ENCODE peak calls at places on chromosomes 7 and 10, in eight cellular contexts. R, A, K, Y, M, U, H and F are unnamed samples.

GRCh38 chr7:142248166-142249160 is 9.4 kb downstream of the PRSS58 start:
- DNase-seq in A (no peak), U (no peak), Y (no peak), K (no peak), H (no peak), M (no peak), R (no peak), F (no peak)

GRCh38 chr7:28804990-28805389 is 153.1 kb downstream of the TRIL start:
- DNase-seq in A (no peak), K (peak; percentile 97), U (peak; percentile 56), Y (no peak), H (peak; percentile 90), R (peak; percentile 65), M (peak; percentile 19), F (peak; percentile 67)

GRCh38 chr10:99533496-99534455 is 1.0 kb downstream of the NKX2-3 start:
- DNase-seq in U (no peak), H (no peak), A (no peak), R (no peak), Y (no peak), M (no peak), K (no peak), F (no peak)

GRCh38 chr7:142243823-142244222 is 14.0 kb downstream of the PRSS58 start:
- DNase-seq in A (no peak), K (no peak), U (no peak), Y (no peak), M (no peak), H (no peak), R (no peak), F (no peak)

GRCh38 chr7:51186531-51186930 is 130.1 kb downstream of the COBL start:
- DNase-seq in Y (no peak), M (no peak), R (peak; percentile 2), U (no peak), A (no peak), H (peak; percentile 2), K (no peak), F (peak; percentile 17)

GRCh38 chr7:99102809-99103690 is 40.9 kb downstream of the SMURF1 start:
- DNase-seq in K (peak; percentile 89), H (peak; percentile 92), R (peak; percentile 67), U (peak; percentile 39), M (peak; percentile 50), A (no peak), Y (no peak), F (peak; percentile 85)

GRCh38 chr7:11341285-11341944 is 367.7 kb downstream of the PHF14 start:
- DNase-seq in R (peak; percentile 73), K (peak; percentile 18), H (no peak), U (no peak), Y (no peak), M (peak; percentile 47), A (no peak), F (peak; percentile 32)

GRCh38 chr10:62582098-62582705 is 208.0 kb downstream of the ZNF365 start:
- DNase-seq in M (no peak), U (no peak), H (peak; percentile 78), Y (no peak), K (peak; percentile 87), A (no peak), R (peak; percentile 66), F (no peak)

GRCh38 chr10:78170026-78170475 is 136.4 kb downstream of the RPS24 start:
- DNase-seq in H (peak; percentile 69), R (no peak), Y (no peak), M (peak; percentile 12), A (no peak), K (peak; percentile 33), U (no peak), F (peak; percentile 91)

GRCh38 chr7:40733111-40733510 is 598.3 kb downstream of the SUGCT start:
- DNase-seq in R (no peak), Y (peak; percentile 76), M (peak; percentile 2), A (no peak), U (no peak), K (no peak), H (no peak), F (no peak)

GRCh38 chr10:99551158-99551557 is 18.4 kb downstream of the NKX2-3 start:
- DNase-seq in R (peak; percentile 80), A (no peak), K (peak; percentile 89), Y (no peak), H (peak; percentile 56), M (no peak), U (peak; percentile 15), F (peak; percentile 78)

GRCh38 chr7:23004247-23004520 is 9.7 kb downstream of the HYCC1 start:
- DNase-seq in M (no peak), U (no peak), A (no peak), Y (no peak), R (no peak), H (no peak), K (peak; percentile 26), F (no peak)

GRCh38 chr7:142883145-142883544 is 2.4 kb downstream of the TRPV6 start:
- DNase-seq in Y (no peak), M (no peak), H (no peak), K (no peak), R (no peak), U (no peak), A (no peak), F (no peak)

GRCh38 chr10:88793747-88794299 is 8.7 kb upstream of the LIPM start:
- DNase-seq in H (peak; percentile 59), R (peak; percentile 71), K (peak; percentile 75), Y (no peak), M (no peak), A (no peak), U (no peak), F (peak; percentile 14)

GRCh38 chr10:8050561-8051108 is 3.9 kb upstream of the GATA3 start:
- DNase-seq in M (peak; percentile 78), A (no peak), Y (no peak), R (peak; percentile 42), K (no peak), U (no peak), H (peak; percentile 18), F (peak; percentile 42)

GRCh38 chr10:84766923-84767322 is 438.5 kb downstream of the CCSER2 start:
- DNase-seq in U (no peak), R (no peak), M (no peak), K (no peak), Y (no peak), A (no peak), H (no peak), F (no peak)

GRCh38 chr7:49789736-49790135 is 16.3 kb downstream of the VWC2 start:
- DNase-seq in M (no peak), Y (no peak), A (no peak), K (no peak), U (no peak), R (no peak), H (no peak), F (no peak)

GRCh38 chr10:65213170-65213569 is 1692.0 kb downstream of the REEP3 start:
- DNase-seq in Y (no peak), U (no peak), R (no peak), A (no peak), H (no peak), M (no peak), K (no peak), F (no peak)

GRCh38 chr7:9192969-9193368 is 759.6 kb downstream of the NXPH1 start:
- DNase-seq in M (no peak), R (peak; percentile 1), H (no peak), U (no peak), Y (no peak), A (peak; percentile 37), K (no peak), F (no peak)

GRCh38 chr10:47238331-47239095 is 61.5 kb upstream of the GDF10 start:
- DNase-seq in A (no peak), Y (no peak), H (no peak), M (no peak), K (no peak), R (no peak), U (no peak), F (no peak)

GRCh38 chr7:64618785-64619456 is 47.0 kb upstream of the ZNF107 start:
- DNase-seq in M (peak; percentile 62), A (no peak), Y (no peak), K (peak; percentile 67), R (peak; percentile 69), H (peak; percentile 60), U (no peak), F (peak; percentile 57)

GRCh38 chr10:10967029-10967428 is 50.6 kb upstream of the CELF2 start:
- DNase-seq in K (no peak), M (no peak), Y (no peak), R (no peak), U (no peak), H (no peak), A (no peak), F (no peak)

GRCh38 chr10:9342865-9343450 is 1288.5 kb downstream of the GATA3 start:
- DNase-seq in M (peak; percentile 36), U (peak; percentile 10), A (no peak), K (peak; percentile 48), Y (no peak), R (peak; percentile 68), H (peak; percentile 42), F (peak; percentile 53)

GRCh38 chr7:91655656-91656055 is 224.8 kb downstream of the MTERF1 start:
- DNase-seq in K (no peak), A (no peak), U (no peak), H (no peak), M (no peak), Y (no peak), R (no peak), F (no peak)

GRCh38 chr10:1431229-1431628 is 306.1 kb downstream of the ADARB2 start:
- DNase-seq in M (no peak), U (no peak), R (no peak), Y (no peak), H (no peak), K (no peak), A (no peak), F (no peak)

GRCh38 chr10:75575940-75576339 is 144.5 kb downstream of the LRMDA start:
- DNase-seq in U (no peak), A (no peak), H (no peak), Y (no peak), M (no peak), K (no peak), R (no peak), F (no peak)

GRCh38 chr7:49260501-49260900 is 336.2 kb downstream of the CDC14C start:
- DNase-seq in H (no peak), R (no peak), K (no peak), Y (no peak), U (no peak), A (no peak), M (no peak), F (no peak)

GRCh38 chr7:105581066-105581811 is at the start of gene EFCAB10:
- DNase-seq in Y (peak; percentile 53), K (peak; percentile 51), M (peak; percentile 88), U (no peak), A (peak; percentile 61), R (peak; percentile 66), H (peak; percentile 38), F (peak; percentile 63)
- TF ChIP-seq CTCF in Y (no peak), K (no peak), M (peak; percentile 14), U (no peak), A (peak; percentile 27), R (peak; percentile 30), H (no peak), F (no peak)

GRCh38 chr7:134831862-134832261 is 52.4 kb downstream of the CALD1 start:
- DNase-seq in M (no peak), A (no peak), K (no peak), R (peak; percentile 76), H (no peak), Y (peak; percentile 19), U (no peak), F (no peak)
- H3K4me3 ChIP-seq in M (no peak overlapping the region), A (no peak overlapping the region), K (no peak overlapping the region), R (peak overlapping the region; percentile 22), H (no peak overlapping the region), Y (no peak overlapping the region), U (no peak overlapping the region), F (no peak overlapping the region)

GRCh38 chr10:85995791-85996190 is 370.8 kb downstream of the GRID1 start:
- DNase-seq in Y (no peak), M (peak; percentile 42), U (no peak), A (no peak), R (peak; percentile 21), H (peak; percentile 0), K (peak; percentile 12), F (peak; percentile 58)
- TF ChIP-seq CTCF in Y (peak; percentile 35), M (peak; percentile 49), U (peak; percentile 7), A (peak; percentile 45), R (peak; percentile 32), H (peak; percentile 37), K (peak; percentile 26), F (peak; percentile 61)

GRCh38 chr7:2631924-2632716 is at the start of gene TTYH3:
- DNase-seq in A (no peak), M (no peak), R (no peak), U (no peak), H (no peak), K (no peak), Y (peak; percentile 59), F (no peak)
- H3K4me3 ChIP-seq in A (peak within 1 kb of the TSS; percentile 99), M (peak within 1 kb of the TSS; percentile 89), R (peak within 1 kb of the TSS; percentile 72), U (peak within 1 kb of the TSS; percentile 95), H (peak within 1 kb of the TSS; percentile 73), K (peak within 1 kb of the TSS; percentile 77), Y (peak within 1 kb of the TSS; percentile 84), F (peak within 1 kb of the TSS; percentile 82)